ENCODE peak calls at places on chromosomes 11 and 22, in four cellular contexts. X is GM12878, N is K562, Z is H1. H is an unnamed sample.

GRCh38 chr11:65204646-65205601 is 23.2 kb downstream of the CAPN1 start:
- DNase-seq in X (no peak), N (peak; percentile 86), Z (peak; percentile 95), H (peak; percentile 37)

GRCh38 chr22:28015056-28015445 is 96.0 kb upstream of the PITPNB start:
- DNase-seq in X (no peak), N (no peak), Z (no peak), H (no peak)

GRCh38 chr11:69183613-69184012 is 27.9 kb downstream of the SMIM38 start:
- DNase-seq in X (peak; percentile 16), N (no peak), Z (no peak), H (no peak)

GRCh38 chr22:48188211-48188845 is 1425.9 kb downstream of the TBC1D22A start:
- DNase-seq in X (no peak), N (peak; percentile 24), Z (no peak), H (no peak)

GRCh38 chr11:10454902-10455631 is at the start of gene AMPD3:
- DNase-seq in X (peak; percentile 48), N (peak; percentile 71), Z (peak; percentile 45), H (peak; percentile 65)

GRCh38 chr22:36391648-36392047 is 3.9 kb upstream of the MYH9 start:
- DNase-seq in X (no peak), N (no peak), Z (no peak), H (no peak)

GRCh38 chr11:70788247-70789022 is 390.1 kb downstream of the CTTN start:
- DNase-seq in X (no peak), N (no peak), Z (no peak), H (no peak)

GRCh38 chr11:86816251-86816726 is 15.9 kb downstream of the PRSS23 start:
- DNase-seq in X (no peak), N (no peak), Z (no peak), H (no peak)

GRCh38 chr22:25062378-25063095 is 110.0 kb downstream of the KIAA1671 start:
- DNase-seq in X (no peak), N (no peak), Z (no peak), H (no peak)

GRCh38 chr11:59172345-59173079 is 580 bp downstream of the DTX4 start:
- DNase-seq in X (peak; percentile 60), N (peak; percentile 37), Z (peak; percentile 72), H (peak; percentile 10)

GRCh38 chr22:47817380-47817779 is 1054.9 kb downstream of the TBC1D22A start:
- DNase-seq in X (no peak), N (no peak), Z (no peak), H (no peak)

GRCh38 chr22:43088979-43089717 is at the start of gene TTLL1:
- DNase-seq in X (peak; percentile 27), N (peak; percentile 91), Z (peak; percentile 95), H (peak; percentile 82)

GRCh38 chr11:46345131-46345597 is 2.1 kb upstream of the DGKZ start:
- DNase-seq in X (no peak), N (no peak), Z (no peak), H (no peak)

GRCh38 chr11:91527380-91528030 is 697.1 kb upstream of the FAT3 start:
- DNase-seq in X (no peak), N (no peak), Z (no peak), H (no peak)

GRCh38 chr22:45159652-45160462 is 3.9 kb upstream of the NUP50 start:
- DNase-seq in X (no peak), N (no peak), Z (no peak), H (peak; percentile 88)

GRCh38 chr22:41576877-41577276 is 12.8 kb downstream of the PMM1 start:
- DNase-seq in X (no peak), N (peak; percentile 62), Z (peak; percentile 85), H (peak; percentile 82)

GRCh38 chr22:37499006-37499707 is 13.0 kb upstream of the MFNG start:
- DNase-seq in X (no peak), N (no peak), Z (no peak), H (no peak)
- TF ChIP-seq CHD2 in X (no peak), N (no peak), Z (no peak), H (no peak)

GRCh38 chr11:25775608-25776007 is 556.3 kb upstream of the ANO3 start:
- DNase-seq in X (no peak), N (no peak), Z (no peak), H (no peak)
- TF ChIP-seq TAF1 in X (no peak), N (no peak), Z (no peak), H (no peak)

GRCh38 chr22:20885017-20885556 is 26.3 kb downstream of the SNAP29 start:
- DNase-seq in X (no peak), N (no peak), Z (no peak), H (no peak)
- TF ChIP-seq CBX5 in X (no peak), N (no peak), Z (no peak), H (no peak)

GRCh38 chr11:26947379-26947844 is 46.5 kb upstream of the FIBIN start:
- DNase-seq in X (no peak), N (no peak), Z (no peak), H (no peak)

GRCh38 chr11:26947904-26948639 is 45.8 kb upstream of the FIBIN start:
- DNase-seq in X (no peak), N (no peak), Z (no peak), H (no peak)

GRCh38 chr11:26944866-26945664 is 48.8 kb upstream of the FIBIN start:
- DNase-seq in X (no peak), N (no peak), Z (no peak), H (no peak)

GRCh38 chr11:26948881-26949280 is 45.0 kb upstream of the FIBIN start:
- DNase-seq in X (no peak), N (no peak), Z (no peak), H (no peak)

DNA sequence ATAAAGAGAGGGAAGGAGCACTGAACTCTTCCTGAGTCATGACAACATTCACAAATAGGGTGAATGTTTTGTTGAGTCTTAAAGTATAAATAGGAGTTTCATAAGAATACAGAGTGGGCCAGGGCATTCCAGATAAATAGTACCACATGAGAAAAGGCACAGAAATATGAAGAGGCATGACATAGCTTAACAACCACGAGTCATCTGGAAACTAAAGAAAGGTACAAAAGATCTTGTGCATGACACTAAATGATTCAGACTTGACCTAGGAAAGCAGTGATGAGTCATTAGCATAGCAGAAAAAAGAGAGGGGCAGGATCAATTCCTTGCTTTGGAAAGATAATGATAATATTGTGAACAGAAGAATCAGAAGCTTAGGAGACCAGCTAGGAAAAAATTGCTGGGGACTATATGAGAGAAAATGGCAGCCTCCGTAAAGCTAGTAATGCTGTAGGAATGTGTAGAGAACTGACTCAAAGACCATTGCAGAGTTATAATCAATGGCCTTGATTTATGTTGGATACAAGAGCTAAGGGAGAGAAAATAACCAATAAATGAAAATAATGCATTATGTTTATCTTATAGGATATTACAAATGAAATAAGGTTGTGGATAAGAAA is 47.6 kb upstream of the FIBIN start:
- DNase-seq in X (no peak), N (no peak), Z (no peak), H (no peak)
- TF ChIP-seq CHD2 in X (no peak), N (no peak), Z (no peak), H (no peak)

GRCh38 chr11:35104655-35105054 is 34.3 kb upstream of the CD44 start:
- DNase-seq in X (no peak), N (no peak), Z (no peak), H (no peak)
- TF ChIP-seq TAF1 in X (no peak), N (no peak), Z (no peak), H (no peak)

H was measured in HepG2.